ENCODE peak calls at places on chromosomes 3 and 15, in six cellular contexts. C, J, B, I, X and F are unnamed samples. For H3K4me1, the result is how much of the 10 kb centered on the place peaks cover.

GRCh38 chr15:65595960-65596359 is 15.0 kb downstream of the INTS14 start:
- DNase-seq in J (no peak), I (peak), X (no peak), B (no peak), C (no peak), F (no peak)

GRCh38 chr15:50893976-50894375 is 14.5 kb upstream of the AP4E1 start:
- DNase-seq in X (no peak), C (no peak), B (no peak), J (no peak), I (no peak), F (no peak)

GRCh38 chr15:27234593-27234992 is 263.6 kb downstream of the GABRG3 start:
- DNase-seq in I (no peak), C (no peak), B (no peak), J (no peak), X (no peak), F (no peak)

GRCh38 chr15:87681054-87681453 is 575.5 kb downstream of the NTRK3 start:
- DNase-seq in B (no peak), I (no peak), J (no peak), C (no peak), X (no peak), F (no peak)

GRCh38 chr15:40046721-40047412 is 7.9 kb upstream of the SRP14 start:
- DNase-seq in X (no peak), I (no peak), J (no peak), B (no peak), C (no peak), F (no peak)

GRCh38 chr15:74978077-74978476 is 17.3 kb upstream of the SCAMP5 start:
- DNase-seq in J (no peak), B (no peak), X (no peak), C (no peak), I (no peak), F (no peak)

GRCh38 chr3:115348951-115349745 is 202.1 kb upstream of the ZBTB20 start:
- DNase-seq in I (no peak), X (no peak), B (no peak), C (no peak), J (no peak), F (no peak)

GRCh38 chr15:67836134-67836455 is 3.8 kb downstream of the RNU6-1 start:
- DNase-seq in B (no peak), X (no peak), I (no peak), J (no peak), C (no peak), F (no peak)

GRCh38 chr15:69637818-69638217 is 185.2 kb downstream of the RPLP1 start:
- DNase-seq in B (no peak), I (no peak), X (no peak), J (no peak), C (no peak), F (no peak)

GRCh38 chr3:50246517-50246954 is 10.5 kb downstream of the GNAI2 start:
- DNase-seq in J (no peak), X (peak), I (no peak), C (no peak), B (peak), F (peak)

GRCh38 chr3:196080517-196080841 is 1.4 kb downstream of the TFRC start:
- DNase-seq in X (peak), C (peak), B (no peak), J (no peak), I (no peak), F (no peak)

GRCh38 chr3:98699132-98699531 is 64.0 kb upstream of the ST3GAL6 start:
- DNase-seq in X (no peak), B (no peak), J (no peak), C (no peak), I (no peak), F (no peak)

GRCh38 chr15:48530528-48530927 is 115.0 kb downstream of the FBN1 start:
- DNase-seq in B (no peak), C (no peak), J (no peak), X (no peak), I (no peak), F (no peak)

GRCh38 chr3:13009132-13009945 is 63.9 kb downstream of the IQSEC1 start:
- DNase-seq in I (no peak), B (peak), X (peak), C (no peak), J (no peak), F (peak)

GRCh38 chr3:13401149-13401548 is 19.0 kb downstream of the NUP210 start:
- DNase-seq in B (peak), J (no peak), X (no peak), C (no peak), I (no peak), F (peak)

GRCh38 chr3:82802501-82802900 is 1041.1 kb upstream of the GBE1 start:
- DNase-seq in B (no peak), X (no peak), C (no peak), J (no peak), I (no peak), F (no peak)

GRCh38 chr15:84747423-84748273 is 744 bp upstream of the ZNF592 start:
- DNase-seq in B (peak), C (peak), X (peak), I (peak), J (no peak), F (peak)

GRCh38 chr3:171940250-171940649 is 97.1 kb downstream of the TMEM212 start:
- DNase-seq in X (no peak), J (no peak), I (no peak), C (no peak), B (no peak), F (no peak)
- H3K27ac ChIP-seq in X (no peak), J (no peak), I (no peak), C (no peak), B (no peak), F (no peak)

GRCh38 chr3:37041546-37042195 is 48.4 kb downstream of the MLH1 start:
- DNase-seq in C (no peak), X (no peak), B (no peak), J (no peak), I (no peak), F (no peak)
- H3K4me1 ChIP-seq in C (under half), X (under half), B (under half), J (under half), I (under half), F (under half)

GRCh38 chr3:184562146-184562861 is 719 bp downstream of the EPHB3 start:
- DNase-seq in C (peak), I (no peak), B (no peak), J (no peak), X (no peak), F (no peak)
- H3K4me3 ChIP-seq in C (peak), I (peak), B (no peak), J (no peak), X (peak), F (peak)

GRCh38 chr3:45572755-45573154 is 21.8 kb upstream of the LIMD1 start:
- DNase-seq in X (no peak), C (no peak), I (peak), B (no peak), J (no peak), F (no peak)
- H3K27ac ChIP-seq in X (no peak), C (no peak), I (peak), B (no peak), J (no peak), F (no peak)

DNA sequence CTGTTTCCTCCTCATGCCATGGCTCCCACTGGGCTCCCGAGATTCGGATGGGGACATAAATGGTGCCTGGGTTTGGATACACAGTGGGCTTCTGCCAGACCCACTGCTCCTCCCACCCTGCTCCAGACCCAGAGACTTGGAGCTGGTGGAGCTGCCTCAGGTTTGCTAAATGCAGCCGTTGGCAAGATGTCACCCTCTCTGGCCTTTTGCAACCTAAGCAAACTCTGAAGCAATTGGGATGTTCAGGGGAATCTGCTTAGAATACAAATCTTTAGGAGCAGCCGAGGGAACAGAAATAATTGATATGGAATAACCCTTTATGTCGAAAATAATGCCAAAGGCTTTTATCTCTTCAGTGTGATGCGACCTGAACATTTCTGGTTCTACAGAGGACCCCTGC is 33.4 kb downstream of the PRICKLE2 start:
- DNase-seq in C (no peak), J (no peak), B (no peak), I (no peak), X (no peak), F (no peak)
- H3K4me1 ChIP-seq in C (under half), J (under half), B (under half), I (under half), X (under half), F (under half)

GRCh38 chr3:138329984-138330293 is 288 bp upstream of the NME9 start:
- DNase-seq in I (no peak), X (no peak), B (no peak), J (no peak), C (no peak), F (no peak)
- H3K4me3 ChIP-seq in I (peak), X (peak), B (peak), J (no peak), C (peak), F (peak)

GRCh38 chr3:157111578-157111977 is 48.4 kb downstream of the CCNL1 start:
- DNase-seq in B (no peak), J (no peak), X (no peak), I (no peak), C (no peak), F (peak)
- H3K27ac ChIP-seq in B (no peak), J (no peak), X (no peak), I (peak), C (no peak), F (peak)

DNA sequence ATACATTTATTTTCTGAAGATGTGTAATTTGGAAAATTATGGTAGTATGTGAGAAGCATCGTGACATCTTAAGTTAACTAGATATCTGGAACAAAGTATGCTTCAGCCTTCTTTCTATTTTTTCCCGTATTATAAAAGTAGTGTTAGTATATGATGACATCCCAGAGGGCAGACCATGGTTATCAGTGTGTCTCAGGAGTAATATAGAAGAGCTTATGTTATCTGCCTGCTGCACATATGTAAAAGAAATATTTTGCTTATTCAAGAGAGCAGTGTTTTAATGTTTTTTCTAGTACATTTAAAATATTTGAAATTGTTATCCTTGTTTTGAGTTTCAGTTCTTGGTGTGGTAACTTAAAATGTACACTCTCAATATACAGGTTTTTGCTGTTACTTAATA is 24.1 kb downstream of the PLCL2 start:
- DNase-seq in B (no peak), X (no peak), C (no peak), J (no peak), I (no peak), F (no peak)
- H3K4me1 ChIP-seq in B (half or more), X (under half), C (under half), J (half or more), I (half or more), F (under half)